ENCODE peak calls at places on chromosome 14, in nine cellular contexts. D, G, L, M, U, F, W, J and Z are unnamed samples. For H3K36me3, the result is how much of the 10 kb centered on the place peaks cover.

GRCh38 chr14:96203116-96203515 is 1.5 kb upstream of the BDKRB2 start:
- DNase-seq in D (no peak), G (no peak), L (no peak), M (no peak), U (no peak), F (no peak), W (no peak), J (no peak), Z (no peak)

GRCh38 chr14:38808734-38809455 is 294.1 kb downstream of the SEC23A start:
- DNase-seq in D (no peak), G (peak), L (no peak), M (peak), U (no peak), F (peak), W (peak), J (no peak), Z (no peak)

GRCh38 chr14:20760950-20761349 is 7.3 kb upstream of the EDDM3B start:
- DNase-seq in D (no peak), G (no peak), L (no peak), M (peak), U (no peak), F (no peak), W (no peak), J (no peak), Z (no peak)

GRCh38 chr14:31357279-31357678 is 63.1 kb downstream of the HEATR5A start:
- DNase-seq in D (no peak), G (peak), L (no peak), M (no peak), U (no peak), F (no peak), W (no peak), J (peak), Z (no peak)

GRCh38 chr14:100440207-100440631 is 117.1 kb downstream of the SLC25A47 start:
- DNase-seq in D (peak), G (peak), L (peak), M (peak), U (peak), F (peak), W (no peak), J (peak), Z (peak)

GRCh38 chr14:74908861-74909341 is 14.2 kb downstream of the RPS6KL1 start:
- DNase-seq in D (no peak), G (no peak), L (no peak), M (no peak), U (no peak), F (no peak), W (no peak), J (no peak), Z (no peak)

GRCh38 chr14:23639891-23640523 is 3.8 kb downstream of the DHRS2 start:
- DNase-seq in D (no peak), G (no peak), L (no peak), M (no peak), U (no peak), F (no peak), W (no peak), J (no peak), Z (no peak)

GRCh38 chr14:103558071-103558882 is 4.2 kb downstream of the BAG5 start:
- DNase-seq in D (peak), G (no peak), L (no peak), M (no peak), U (no peak), F (no peak), W (no peak), J (peak), Z (peak)

GRCh38 chr14:36019126-36019525 is 157.4 kb downstream of the PTCSC3 start:
- DNase-seq in D (peak), G (no peak), L (no peak), M (no peak), U (no peak), F (peak), W (no peak), J (no peak), Z (no peak)

GRCh38 chr14:62736426-62737043 is 308.7 kb downstream of the KCNH5 start:
- DNase-seq in D (peak), G (no peak), L (no peak), M (peak), U (no peak), F (no peak), W (no peak), J (peak), Z (peak)

DNA sequence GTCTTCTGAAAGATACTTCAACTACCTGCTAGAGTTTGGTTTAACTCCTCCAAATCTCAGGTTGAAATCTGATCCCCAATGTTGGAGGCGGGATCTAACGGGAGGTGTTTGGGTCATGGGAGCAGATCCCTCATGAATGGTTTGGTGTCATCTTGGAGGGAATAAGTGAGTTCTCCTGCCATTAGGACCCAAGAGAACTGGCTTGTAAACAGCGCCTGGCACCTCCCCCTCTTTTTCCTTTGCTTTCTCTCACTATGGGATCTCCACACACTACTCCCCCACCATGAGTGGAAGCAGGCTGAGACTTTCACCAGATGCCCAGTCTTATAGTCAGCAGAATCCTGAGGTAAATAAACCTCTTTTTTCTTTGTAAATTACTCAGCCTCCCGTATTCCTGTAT is 2.5 kb downstream of the CNIH1 start:
- DNase-seq in D (no peak), G (no peak), L (no peak), M (peak), U (no peak), F (no peak), W (no peak), J (no peak), Z (no peak)
- H3K4me2 ChIP-seq in D (peak), G (peak), L (peak), M (no peak), U (peak), F (peak), W (no peak), J (no peak), Z (peak)

DNA sequence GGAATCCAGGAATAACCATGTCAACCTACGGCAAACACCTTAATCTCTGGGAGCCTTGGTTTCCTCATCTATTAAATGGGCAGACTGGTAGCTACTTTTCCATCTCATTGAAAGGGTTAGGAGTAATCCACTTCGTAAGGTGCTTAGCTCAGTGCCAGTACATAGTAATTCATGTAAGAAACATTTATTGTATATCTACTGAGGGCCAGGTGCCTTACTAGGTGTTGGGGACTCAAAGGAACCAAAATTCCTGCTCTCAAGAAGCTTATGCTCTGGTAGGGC is 152.6 kb downstream of the ZFP36L1 start:
- DNase-seq in D (no peak), G (no peak), L (no peak), M (no peak), U (no peak), F (no peak), W (no peak), J (no peak), Z (no peak)
- H3K36me3 ChIP-seq in D (under half), G (under half), L (under half), M (under half), U (under half), F (under half), W (under half), J (under half), Z (under half)

GRCh38 chr14:89397569-89397968 is 19.5 kb downstream of the FOXN3 start:
- DNase-seq in D (no peak), G (no peak), L (peak), M (no peak), U (no peak), F (no peak), W (no peak), J (no peak), Z (no peak)

GRCh38 chr14:89399594-89400068 is 17.4 kb downstream of the FOXN3 start:
- DNase-seq in D (peak), G (no peak), L (peak), M (peak), U (peak), F (no peak), W (no peak), J (peak), Z (peak)

GRCh38 chr14:89401241-89401640 is 15.8 kb downstream of the FOXN3 start:
- DNase-seq in D (no peak), G (no peak), L (no peak), M (no peak), U (no peak), F (no peak), W (no peak), J (no peak), Z (no peak)

GRCh38 chr14:89400529-89400928 is 16.5 kb downstream of the FOXN3 start:
- DNase-seq in D (no peak), G (no peak), L (no peak), M (no peak), U (no peak), F (no peak), W (no peak), J (no peak), Z (no peak)

DNA sequence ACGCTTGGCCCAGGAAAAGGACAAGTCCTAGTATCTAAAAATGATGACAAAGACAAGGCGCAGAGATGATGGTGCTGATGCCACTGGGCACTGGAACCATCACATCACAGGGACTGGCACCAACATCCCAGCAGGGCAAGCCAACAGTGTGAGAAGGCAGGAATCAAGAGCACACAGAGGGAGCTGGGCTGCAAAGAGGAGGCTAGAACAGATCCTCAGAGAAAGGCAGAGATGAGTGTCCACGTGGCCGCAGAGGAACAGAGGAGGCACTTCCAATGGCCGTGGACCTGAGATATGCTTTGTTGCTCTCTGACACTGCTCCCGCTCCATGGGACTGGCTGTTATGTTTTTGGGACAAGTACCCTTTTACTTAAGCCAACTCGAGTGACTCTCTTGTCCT is 17.9 kb downstream of the FOXN3 start:
- DNase-seq in D (no peak), G (no peak), L (no peak), M (no peak), U (no peak), F (no peak), W (no peak), J (no peak), Z (no peak)
- H3K4me2 ChIP-seq in D (peak), G (no peak), L (peak), M (no peak), U (no peak), F (no peak), W (no peak), J (no peak), Z (no peak)

DNA sequence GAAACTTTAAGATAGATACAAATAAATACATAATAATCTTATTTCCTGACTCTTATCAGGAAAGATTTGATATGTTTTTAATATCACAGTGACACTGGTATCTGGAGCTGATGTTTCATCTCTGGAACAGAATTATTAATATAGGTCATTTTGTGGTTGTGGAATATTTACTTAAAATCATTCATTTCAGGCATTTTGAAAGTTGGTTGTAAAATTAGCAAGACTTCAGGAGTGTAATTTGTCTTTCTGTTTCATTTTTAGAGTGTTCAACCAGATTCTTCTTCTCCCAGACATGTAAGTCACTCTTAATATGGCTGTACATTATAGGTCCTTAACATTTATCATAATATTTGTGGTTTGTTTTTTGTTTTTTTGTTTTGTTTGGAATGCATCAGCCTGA is 115.7 kb downstream of the PCNX1 start:
- DNase-seq in D (no peak), G (no peak), L (no peak), M (no peak), U (no peak), F (no peak), W (no peak), J (no peak), Z (no peak)
- H3K36me3 ChIP-seq in D (under half), G (under half), L (under half), M (under half), U (under half), F (under half), W (under half), J (under half), Z (under half)

DNA sequence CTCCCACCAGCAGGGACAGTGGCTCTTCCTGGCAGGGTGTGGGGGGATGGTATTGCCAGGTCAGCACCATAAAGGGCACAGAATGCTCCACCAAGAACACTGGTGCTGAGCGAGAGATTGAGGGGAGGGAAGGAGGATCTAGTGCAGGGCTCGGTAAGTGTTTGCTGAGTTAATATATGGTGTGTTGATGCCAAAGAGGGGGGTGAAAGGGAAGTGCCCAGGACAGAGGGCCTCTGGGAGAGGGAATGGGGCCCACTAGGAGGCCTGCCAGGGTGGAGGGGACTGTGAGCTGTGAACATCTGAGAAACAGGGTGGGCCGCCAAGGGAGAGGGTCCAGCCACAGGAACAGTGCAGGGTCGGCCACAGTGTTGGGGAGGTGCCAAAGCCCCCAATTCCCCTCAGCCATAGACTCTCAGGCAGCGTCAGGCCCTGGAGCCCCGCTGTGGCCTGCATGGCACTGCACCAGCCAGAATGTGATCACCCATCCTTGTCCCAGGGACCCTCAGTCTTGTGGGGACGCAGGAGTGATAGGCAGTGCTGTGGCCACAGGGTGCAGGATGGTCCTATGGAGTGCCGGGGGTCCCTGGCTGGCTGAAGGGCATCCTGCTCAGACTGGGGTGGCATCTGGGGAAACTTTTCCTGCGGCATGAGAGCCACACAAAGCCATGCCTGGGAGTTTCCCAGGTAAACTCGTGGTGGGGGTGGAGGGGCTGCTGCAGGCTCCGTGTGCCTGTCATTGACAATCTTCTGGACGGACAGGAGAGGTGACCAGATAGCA is 11.9 kb downstream of the RIN3 start:
- DNase-seq in D (no peak), G (no peak), L (no peak), M (no peak), U (no peak), F (no peak), W (no peak), J (no peak), Z (no peak)
- H3K4me2 ChIP-seq in D (no peak), G (no peak), L (no peak), M (no peak), U (no peak), F (no peak), W (no peak), J (no peak), Z (no peak)